ENCODE peak calls at places on chromosomes 7 and 10, in six cellular contexts. One of them, this sample, is unnamed.

GRCh38 chr7:20786779-20787651 is at the start of gene SP8:
- DNase-seq in mesenchymal stem cell: peak
- DNase-seq in IMR-90: peak
- DNase-seq in neuronal stem cell: peak
- DNase-seq in H1: peak
- DNase-seq in trophoblast cell: peak
- DNase-seq in this sample: peak

GRCh38 chr10:65950075-65950474 is 975.8 kb upstream of the LRRTM3 start:
- DNase-seq in mesenchymal stem cell: peak
- DNase-seq in IMR-90: no peak
- DNase-seq in neuronal stem cell: no peak
- DNase-seq in H1: no peak
- DNase-seq in trophoblast cell: no peak
- DNase-seq in this sample: no peak

GRCh38 chr10:66931340-66931948 is 5.6 kb downstream of the LRRTM3 start:
- DNase-seq in mesenchymal stem cell: peak
- DNase-seq in IMR-90: peak
- DNase-seq in neuronal stem cell: peak
- DNase-seq in H1: no peak
- DNase-seq in trophoblast cell: no peak
- DNase-seq in this sample: peak

GRCh38 chr10:76723781-76724336 is 913.7 kb downstream of the KCNMA1 start:
- DNase-seq in mesenchymal stem cell: no peak
- DNase-seq in IMR-90: no peak
- DNase-seq in neuronal stem cell: no peak
- DNase-seq in H1: no peak
- DNase-seq in trophoblast cell: no peak
- DNase-seq in this sample: peak

GRCh38 chr7:121126801-121127534 is 138.5 kb downstream of the CPED1 start:
- DNase-seq in mesenchymal stem cell: peak
- DNase-seq in IMR-90: peak
- DNase-seq in neuronal stem cell: no peak
- DNase-seq in H1: no peak
- DNase-seq in trophoblast cell: no peak
- DNase-seq in this sample: no peak

GRCh38 chr10:122021421-122021820 is 32.5 kb downstream of the TACC2 start:
- DNase-seq in mesenchymal stem cell: no peak
- DNase-seq in IMR-90: peak
- DNase-seq in neuronal stem cell: no peak
- DNase-seq in H1: no peak
- DNase-seq in trophoblast cell: no peak
- DNase-seq in this sample: no peak

GRCh38 chr7:147578196-147578595 is 1012.4 kb upstream of the C7orf33 start:
- DNase-seq in mesenchymal stem cell: no peak
- DNase-seq in IMR-90: no peak
- DNase-seq in neuronal stem cell: no peak
- DNase-seq in H1: no peak
- DNase-seq in trophoblast cell: no peak
- DNase-seq in this sample: no peak

GRCh38 chr7:158274996-158275395 is 312.6 kb downstream of the PTPRN2 start:
- DNase-seq in mesenchymal stem cell: no peak
- DNase-seq in IMR-90: no peak
- DNase-seq in neuronal stem cell: no peak
- DNase-seq in H1: no peak
- DNase-seq in trophoblast cell: no peak
- DNase-seq in this sample: no peak

GRCh38 chr10:101782811-101783735 is at the start of gene NPM3:
- DNase-seq in mesenchymal stem cell: peak
- DNase-seq in IMR-90: peak
- DNase-seq in neuronal stem cell: peak
- DNase-seq in H1: peak
- DNase-seq in trophoblast cell: peak
- DNase-seq in this sample: peak

GRCh38 chr10:97312897-97313296 is 6.2 kb upstream of the FRAT1 start:
- DNase-seq in mesenchymal stem cell: no peak
- DNase-seq in IMR-90: no peak
- DNase-seq in neuronal stem cell: no peak
- DNase-seq in H1: no peak
- DNase-seq in trophoblast cell: no peak
- DNase-seq in this sample: no peak

GRCh38 chr10:103759100-103759781 is 96.1 kb downstream of the SH3PXD2A start:
- DNase-seq in mesenchymal stem cell: peak
- DNase-seq in IMR-90: peak
- DNase-seq in neuronal stem cell: no peak
- DNase-seq in H1: no peak
- DNase-seq in trophoblast cell: no peak
- DNase-seq in this sample: no peak

GRCh38 chr10:131047501-131047900 is 264.0 kb downstream of the TCERG1L start:
- DNase-seq in mesenchymal stem cell: no peak
- DNase-seq in IMR-90: no peak
- DNase-seq in neuronal stem cell: no peak
- DNase-seq in H1: no peak
- DNase-seq in trophoblast cell: no peak
- DNase-seq in this sample: no peak

GRCh38 chr7:129948877-129949291 is 3.9 kb downstream of the UBE2H start:
- DNase-seq in mesenchymal stem cell: peak
- DNase-seq in IMR-90: peak
- DNase-seq in neuronal stem cell: peak
- DNase-seq in H1: peak
- DNase-seq in trophoblast cell: peak
- DNase-seq in this sample: peak

GRCh38 chr10:87818505-87819273 is 663 bp upstream of the ATAD1 start:
- DNase-seq in mesenchymal stem cell: peak
- DNase-seq in IMR-90: peak
- DNase-seq in neuronal stem cell: peak
- DNase-seq in H1: no peak
- DNase-seq in trophoblast cell: peak
- DNase-seq in this sample: peak

GRCh38 chr7:136086712-136087111 is 109.6 kb upstream of the MTPN start:
- DNase-seq in mesenchymal stem cell: peak
- DNase-seq in IMR-90: peak
- DNase-seq in neuronal stem cell: peak
- DNase-seq in H1: peak
- DNase-seq in trophoblast cell: peak
- DNase-seq in this sample: peak

GRCh38 chr7:139744768-139745250 is 33.0 kb downstream of the HIPK2 start:
- DNase-seq in mesenchymal stem cell: no peak
- DNase-seq in IMR-90: no peak
- DNase-seq in neuronal stem cell: no peak
- DNase-seq in H1: no peak
- DNase-seq in trophoblast cell: no peak
- DNase-seq in this sample: no peak

GRCh38 chr7:141649865-141650499 is 52.0 kb downstream of the DENND11 start:
- DNase-seq in mesenchymal stem cell: peak
- DNase-seq in IMR-90: peak
- DNase-seq in neuronal stem cell: peak
- DNase-seq in H1: no peak
- DNase-seq in trophoblast cell: peak
- DNase-seq in this sample: peak

GRCh38 chr7:42236266-42237161 is 495 bp downstream of the GLI3 start:
- DNase-seq in mesenchymal stem cell: peak
- DNase-seq in IMR-90: peak
- DNase-seq in neuronal stem cell: no peak
- DNase-seq in H1: peak
- DNase-seq in trophoblast cell: peak
- DNase-seq in this sample: peak

GRCh38 chr10:91409869-91410637 is at the start of gene HECTD2:
- DNase-seq in mesenchymal stem cell: peak
- DNase-seq in IMR-90: peak
- DNase-seq in neuronal stem cell: peak
- DNase-seq in H1: peak
- DNase-seq in trophoblast cell: peak
- DNase-seq in this sample: peak

GRCh38 chr7:7581531-7582179 is 15.0 kb downstream of the MIOS start:
- DNase-seq in mesenchymal stem cell: no peak
- DNase-seq in IMR-90: no peak
- DNase-seq in neuronal stem cell: peak
- DNase-seq in H1: peak
- DNase-seq in trophoblast cell: no peak
- DNase-seq in this sample: peak

DNA sequence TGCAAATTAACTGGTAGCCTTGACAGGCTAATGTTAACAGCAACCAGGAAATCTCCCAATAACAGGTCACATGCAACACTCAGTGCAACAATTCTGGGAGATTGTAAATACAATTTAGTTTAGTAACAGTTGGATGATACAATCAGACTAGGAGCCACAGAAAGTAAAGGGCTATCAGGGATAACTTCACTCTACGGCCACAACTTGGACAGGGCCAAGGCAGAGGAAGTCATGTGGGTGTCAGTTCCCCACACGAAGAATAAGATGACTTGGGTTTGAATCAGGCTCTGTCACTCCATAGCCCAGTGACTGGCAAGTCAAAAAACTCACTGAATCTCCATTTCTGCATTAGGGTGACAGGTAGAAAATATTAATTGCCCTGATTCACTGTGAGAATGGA is 217.3 kb upstream of the CCDC6 start:
- DNase-seq in mesenchymal stem cell: peak
- DNase-seq in IMR-90: peak
- DNase-seq in neuronal stem cell: no peak
- DNase-seq in H1: no peak
- DNase-seq in trophoblast cell: no peak
- DNase-seq in this sample: no peak
- H3K4me3 ChIP-seq in mesenchymal stem cell: no peak
- H3K4me3 ChIP-seq in IMR-90: no peak
- H3K4me3 ChIP-seq in neuronal stem cell: no peak
- H3K4me3 ChIP-seq in H1: no peak
- H3K4me3 ChIP-seq in trophoblast cell: no peak
- H3K4me3 ChIP-seq in this sample: no peak

GRCh38 chr7:72016574-72016973 is 395.6 kb downstream of the CALN1 start:
- DNase-seq in mesenchymal stem cell: no peak
- DNase-seq in IMR-90: no peak
- DNase-seq in neuronal stem cell: no peak
- DNase-seq in H1: no peak
- DNase-seq in trophoblast cell: no peak
- DNase-seq in this sample: no peak

GRCh38 chr7:72017756-72018155 is 394.4 kb downstream of the CALN1 start:
- DNase-seq in mesenchymal stem cell: no peak
- DNase-seq in IMR-90: no peak
- DNase-seq in neuronal stem cell: no peak
- DNase-seq in H1: peak
- DNase-seq in trophoblast cell: no peak
- DNase-seq in this sample: no peak

GRCh38 chr7:72025381-72025960 is 386.7 kb downstream of the CALN1 start:
- DNase-seq in mesenchymal stem cell: no peak
- DNase-seq in IMR-90: no peak
- DNase-seq in neuronal stem cell: no peak
- DNase-seq in H1: no peak
- DNase-seq in trophoblast cell: no peak
- DNase-seq in this sample: no peak

GRCh38 chr7:72019436-72019835 is 392.7 kb downstream of the CALN1 start:
- DNase-seq in mesenchymal stem cell: no peak
- DNase-seq in IMR-90: no peak
- DNase-seq in neuronal stem cell: no peak
- DNase-seq in H1: no peak
- DNase-seq in trophoblast cell: no peak
- DNase-seq in this sample: no peak

DNA sequence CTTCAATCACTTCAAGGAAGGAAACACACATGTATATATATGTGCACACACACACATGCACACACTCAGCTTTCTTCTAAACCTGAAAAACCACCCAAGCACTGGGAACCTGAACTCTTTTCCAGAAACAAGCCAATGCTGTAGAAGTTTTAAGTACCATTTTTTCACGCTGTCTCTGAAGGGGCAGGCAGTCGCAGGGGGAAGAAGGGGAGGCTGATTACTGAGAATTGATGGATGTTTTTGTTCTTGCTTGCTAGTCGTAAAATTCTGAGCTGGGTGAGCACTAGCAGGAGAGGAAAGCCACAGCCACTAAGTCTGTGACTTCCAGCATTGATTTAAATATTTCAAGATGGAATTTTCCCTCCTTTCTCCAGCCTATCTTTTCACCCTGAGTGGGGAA is 391.8 kb downstream of the CALN1 start:
- DNase-seq in mesenchymal stem cell: no peak
- DNase-seq in IMR-90: no peak
- DNase-seq in neuronal stem cell: no peak
- DNase-seq in H1: no peak
- DNase-seq in trophoblast cell: no peak
- DNase-seq in this sample: no peak
- H3K4ac ChIP-seq in mesenchymal stem cell: no peak
- H3K4ac ChIP-seq in IMR-90: no peak
- H3K4ac ChIP-seq in neuronal stem cell: no peak
- H3K4ac ChIP-seq in H1: no peak
- H3K4ac ChIP-seq in trophoblast cell: no peak
- H3K4ac ChIP-seq in this sample: no peak

DNA sequence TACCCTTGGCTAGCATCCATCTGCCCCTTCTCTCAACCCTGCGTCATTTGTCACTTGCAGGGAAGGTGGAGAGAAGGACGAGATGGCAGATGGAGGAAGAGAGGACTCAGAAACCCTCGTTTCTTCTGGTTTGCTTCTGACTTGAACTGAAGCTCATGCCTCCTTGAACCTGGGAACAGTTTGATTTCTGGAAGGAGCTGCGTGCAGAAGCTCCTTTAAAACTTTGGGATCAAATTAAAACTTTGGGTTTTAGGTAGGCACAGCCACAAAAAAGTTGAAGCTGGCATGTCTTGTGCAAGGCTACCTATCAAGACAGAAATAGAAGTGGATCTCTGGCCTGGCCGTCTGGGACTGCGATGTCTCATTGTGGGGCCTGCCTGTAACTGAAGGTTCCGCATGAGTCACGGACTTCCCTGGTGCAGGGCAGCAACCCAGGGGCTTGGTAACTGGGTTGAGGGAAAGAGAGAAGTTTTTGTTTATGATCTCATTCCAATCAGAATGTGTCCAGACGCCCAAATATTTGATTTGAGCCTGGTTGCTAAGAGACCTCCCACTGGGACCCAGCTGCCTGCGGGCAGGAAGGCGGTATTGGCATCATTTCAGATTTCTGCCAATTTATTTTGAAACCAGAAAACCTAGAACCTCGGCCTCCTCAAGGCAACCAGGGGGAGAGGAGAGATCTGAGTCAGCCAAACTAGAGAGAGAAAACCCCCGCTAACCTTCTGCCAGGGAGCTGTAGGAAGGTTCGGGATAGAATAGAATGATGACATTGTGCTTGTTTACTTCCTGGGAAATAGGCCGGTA is 15.8 kb upstream of the CAMK1D start:
- DNase-seq in mesenchymal stem cell: peak
- DNase-seq in IMR-90: peak
- DNase-seq in neuronal stem cell: no peak
- DNase-seq in H1: no peak
- DNase-seq in trophoblast cell: peak
- DNase-seq in this sample: peak
- H3K4me3 ChIP-seq in mesenchymal stem cell: no peak
- H3K4me3 ChIP-seq in IMR-90: no peak
- H3K4me3 ChIP-seq in neuronal stem cell: no peak
- H3K4me3 ChIP-seq in H1: no peak
- H3K4me3 ChIP-seq in trophoblast cell: no peak
- H3K4me3 ChIP-seq in this sample: no peak

DNA sequence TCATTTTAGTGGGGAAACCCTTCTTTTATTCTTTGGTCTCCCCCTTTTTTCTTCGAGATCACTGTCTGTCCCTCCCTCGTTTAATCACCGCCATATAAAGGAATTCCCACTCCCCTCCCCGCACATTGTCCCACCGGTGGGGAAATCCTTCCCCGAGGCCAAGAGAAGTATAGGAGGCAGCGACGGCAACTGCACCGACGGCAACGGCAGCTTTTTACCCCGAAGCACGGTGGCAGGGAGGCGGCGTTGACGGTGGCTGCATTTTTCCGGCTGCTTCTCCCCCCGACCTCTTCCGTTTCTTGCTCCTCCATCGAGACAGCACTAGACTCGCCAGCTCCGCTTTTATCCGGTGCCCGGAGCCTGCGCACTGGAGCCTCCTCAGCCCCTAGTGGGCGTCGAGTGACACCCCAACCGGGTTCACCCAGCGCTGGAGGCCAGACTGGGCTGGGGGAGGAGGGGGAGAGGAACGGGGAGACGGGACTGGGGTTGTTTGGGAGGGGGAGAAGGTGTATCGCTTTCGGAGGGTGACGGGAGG is 655 bp upstream of the KMT2E start:
- DNase-seq in mesenchymal stem cell: peak
- DNase-seq in IMR-90: peak
- DNase-seq in neuronal stem cell: peak
- DNase-seq in H1: peak
- DNase-seq in trophoblast cell: peak
- DNase-seq in this sample: peak
- H3K4ac ChIP-seq in mesenchymal stem cell: peak
- H3K4ac ChIP-seq in IMR-90: peak
- H3K4ac ChIP-seq in neuronal stem cell: peak
- H3K4ac ChIP-seq in H1: peak
- H3K4ac ChIP-seq in trophoblast cell: peak
- H3K4ac ChIP-seq in this sample: peak

This sample was measured in mesendoderm.